ENCODE peak calls at places on chromosomes 1 and 21, in six cellular contexts. One of them, this sample, is unnamed. For H3K4me1, the result is how much of the 10 kb centered on the place peaks cover.

GRCh38 chr21:15193937-15194336 is 129.1 kb upstream of the NRIP1 start:
- DNase-seq in OCI-LY7: no peak
- DNase-seq in CD8-positive, alpha-beta memory T cell: no peak
- DNase-seq in body of pancreas: no peak
- DNase-seq in fibroblast of lung: no peak
- DNase-seq in heart left ventricle: no peak
- DNase-seq in this sample: no peak

GRCh38 chr1:82019512-82019911 is 218.8 kb downstream of the ADGRL2 start:
- DNase-seq in CD8-positive, alpha-beta memory T cell: no peak
- DNase-seq in body of pancreas: no peak
- DNase-seq in fibroblast of lung: no peak
- DNase-seq in heart left ventricle: no peak
- DNase-seq in OCI-LY7: no peak
- DNase-seq in this sample: no peak

GRCh38 chr1:3518256-3518655 is 63.8 kb downstream of the ARHGEF16 start:
- DNase-seq in fibroblast of lung: no peak
- DNase-seq in heart left ventricle: no peak
- DNase-seq in CD8-positive, alpha-beta memory T cell: no peak
- DNase-seq in body of pancreas: no peak
- DNase-seq in OCI-LY7: no peak
- DNase-seq in this sample: no peak

GRCh38 chr1:117857434-117857833 is 72.0 kb downstream of the GDAP2 start:
- DNase-seq in body of pancreas: no peak
- DNase-seq in heart left ventricle: no peak
- DNase-seq in fibroblast of lung: no peak
- DNase-seq in CD8-positive, alpha-beta memory T cell: no peak
- DNase-seq in OCI-LY7: no peak
- DNase-seq in this sample: peak

GRCh38 chr1:172600615-172601014 is 58.3 kb upstream of the FASLG start:
- DNase-seq in OCI-LY7: no peak
- DNase-seq in CD8-positive, alpha-beta memory T cell: no peak
- DNase-seq in fibroblast of lung: no peak
- DNase-seq in body of pancreas: no peak
- DNase-seq in heart left ventricle: no peak
- DNase-seq in this sample: peak

GRCh38 chr1:182181167-182181572 is 119.7 kb upstream of the ZNF648 start:
- DNase-seq in OCI-LY7: no peak
- DNase-seq in heart left ventricle: no peak
- DNase-seq in CD8-positive, alpha-beta memory T cell: no peak
- DNase-seq in body of pancreas: peak
- DNase-seq in fibroblast of lung: peak
- DNase-seq in this sample: no peak

GRCh38 chr1:54273092-54273836 is 73.3 kb downstream of the MRPL37 start:
- DNase-seq in heart left ventricle: peak
- DNase-seq in CD8-positive, alpha-beta memory T cell: no peak
- DNase-seq in fibroblast of lung: peak
- DNase-seq in body of pancreas: peak
- DNase-seq in OCI-LY7: peak
- DNase-seq in this sample: no peak

GRCh38 chr1:25583519-25584370 is 32.8 kb upstream of the MAN1C1 start:
- DNase-seq in body of pancreas: no peak
- DNase-seq in CD8-positive, alpha-beta memory T cell: no peak
- DNase-seq in OCI-LY7: no peak
- DNase-seq in fibroblast of lung: no peak
- DNase-seq in heart left ventricle: no peak
- DNase-seq in this sample: no peak

GRCh38 chr21:39176312-39176711 is 6.9 kb downstream of the PSMG1 start:
- DNase-seq in body of pancreas: no peak
- DNase-seq in OCI-LY7: no peak
- DNase-seq in CD8-positive, alpha-beta memory T cell: no peak
- DNase-seq in heart left ventricle: no peak
- DNase-seq in fibroblast of lung: peak
- DNase-seq in this sample: no peak

GRCh38 chr1:107866870-107867269 is 98.1 kb downstream of the VAV3 start:
- DNase-seq in CD8-positive, alpha-beta memory T cell: no peak
- DNase-seq in heart left ventricle: no peak
- DNase-seq in body of pancreas: no peak
- DNase-seq in OCI-LY7: no peak
- DNase-seq in fibroblast of lung: no peak
- DNase-seq in this sample: no peak

GRCh38 chr1:240417317-240417716 is 194.6 kb downstream of the GREM2 start:
- DNase-seq in OCI-LY7: no peak
- DNase-seq in CD8-positive, alpha-beta memory T cell: no peak
- DNase-seq in body of pancreas: no peak
- DNase-seq in fibroblast of lung: no peak
- DNase-seq in heart left ventricle: no peak
- DNase-seq in this sample: no peak

GRCh38 chr1:88892146-88892877 is 945 bp upstream of the GTF2B start:
- DNase-seq in heart left ventricle: no peak
- DNase-seq in OCI-LY7: peak
- DNase-seq in fibroblast of lung: peak
- DNase-seq in body of pancreas: peak
- DNase-seq in CD8-positive, alpha-beta memory T cell: no peak
- DNase-seq in this sample: peak

GRCh38 chr1:173503391-173503790 is 26.3 kb downstream of the PRDX6 start:
- DNase-seq in CD8-positive, alpha-beta memory T cell: no peak
- DNase-seq in heart left ventricle: no peak
- DNase-seq in OCI-LY7: no peak
- DNase-seq in fibroblast of lung: no peak
- DNase-seq in body of pancreas: peak
- DNase-seq in this sample: no peak

GRCh38 chr1:69919129-69919921 is 286.1 kb downstream of the LRRC40 start:
- DNase-seq in OCI-LY7: no peak
- DNase-seq in heart left ventricle: no peak
- DNase-seq in fibroblast of lung: no peak
- DNase-seq in body of pancreas: no peak
- DNase-seq in CD8-positive, alpha-beta memory T cell: no peak
- DNase-seq in this sample: no peak

GRCh38 chr1:67437961-67438360 is 7.8 kb upstream of the SERBP1 start:
- DNase-seq in body of pancreas: no peak
- DNase-seq in fibroblast of lung: no peak
- DNase-seq in heart left ventricle: no peak
- DNase-seq in OCI-LY7: no peak
- DNase-seq in CD8-positive, alpha-beta memory T cell: no peak
- DNase-seq in this sample: no peak

GRCh38 chr1:193060938-193061337 is 1.5 kb downstream of the RO60 start:
- DNase-seq in heart left ventricle: no peak
- DNase-seq in CD8-positive, alpha-beta memory T cell: no peak
- DNase-seq in fibroblast of lung: peak
- DNase-seq in body of pancreas: peak
- DNase-seq in OCI-LY7: peak
- DNase-seq in this sample: no peak

GRCh38 chr1:203626910-203627246 is 246 bp downstream of the ATP2B4 start:
- DNase-seq in heart left ventricle: no peak
- DNase-seq in body of pancreas: no peak
- DNase-seq in fibroblast of lung: no peak
- DNase-seq in OCI-LY7: no peak
- DNase-seq in CD8-positive, alpha-beta memory T cell: no peak
- DNase-seq in this sample: peak

GRCh38 chr1:6485140-6485936 is 6.1 kb downstream of the PLEKHG5 start:
- DNase-seq in CD8-positive, alpha-beta memory T cell: no peak
- DNase-seq in heart left ventricle: no peak
- DNase-seq in fibroblast of lung: no peak
- DNase-seq in OCI-LY7: no peak
- DNase-seq in body of pancreas: no peak
- DNase-seq in this sample: no peak

GRCh38 chr1:214957330-214958137 is 125.0 kb upstream of the KCNK2 start:
- DNase-seq in OCI-LY7: no peak
- DNase-seq in heart left ventricle: no peak
- DNase-seq in CD8-positive, alpha-beta memory T cell: no peak
- DNase-seq in fibroblast of lung: peak
- DNase-seq in body of pancreas: no peak
- DNase-seq in this sample: no peak

GRCh38 chr21:45419162-45419561 is 14.2 kb downstream of the COL18A1 start:
- DNase-seq in OCI-LY7: no peak
- DNase-seq in CD8-positive, alpha-beta memory T cell: no peak
- DNase-seq in body of pancreas: peak
- DNase-seq in fibroblast of lung: no peak
- DNase-seq in heart left ventricle: peak
- DNase-seq in this sample: no peak

GRCh38 chr1:62352387-62352786 is 33.2 kb upstream of the KANK4 start:
- DNase-seq in body of pancreas: no peak
- DNase-seq in fibroblast of lung: no peak
- DNase-seq in OCI-LY7: no peak
- DNase-seq in CD8-positive, alpha-beta memory T cell: no peak
- DNase-seq in heart left ventricle: no peak
- DNase-seq in this sample: no peak

DNA sequence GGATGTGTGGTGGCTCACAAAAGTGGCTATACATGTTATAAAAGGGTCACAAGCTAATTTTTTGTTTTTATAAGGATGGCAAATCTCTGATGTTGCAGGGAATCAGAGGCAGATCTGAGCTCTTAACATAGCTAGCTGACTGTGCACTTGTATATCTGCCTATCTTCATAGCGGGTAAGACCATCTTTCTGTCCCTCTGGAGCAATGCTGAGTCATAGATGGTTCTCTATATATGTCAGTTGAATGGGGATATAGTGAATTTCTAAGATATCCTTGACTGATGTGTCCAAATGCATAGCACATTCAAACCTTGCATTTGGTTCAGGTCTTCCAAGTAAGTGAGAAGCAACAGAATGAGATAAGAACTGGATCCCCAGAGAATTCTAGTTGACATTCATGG is 272.6 kb upstream of the PROX1 start:
- DNase-seq in heart left ventricle: no peak
- DNase-seq in CD8-positive, alpha-beta memory T cell: no peak
- DNase-seq in fibroblast of lung: no peak
- DNase-seq in OCI-LY7: no peak
- DNase-seq in body of pancreas: no peak
- DNase-seq in this sample: no peak
- H3K4me1 ChIP-seq in heart left ventricle: under half
- H3K4me1 ChIP-seq in CD8-positive, alpha-beta memory T cell: under half
- H3K4me1 ChIP-seq in fibroblast of lung: under half
- H3K4me1 ChIP-seq in OCI-LY7: under half
- H3K4me1 ChIP-seq in body of pancreas: under half
- H3K4me1 ChIP-seq in this sample: under half

GRCh38 chr1:27603962-27604578 is at the start of gene AHDC1:
- DNase-seq in body of pancreas: peak
- DNase-seq in fibroblast of lung: peak
- DNase-seq in OCI-LY7: peak
- DNase-seq in heart left ventricle: peak
- DNase-seq in CD8-positive, alpha-beta memory T cell: peak
- DNase-seq in this sample: peak

GRCh38 chr1:27605796-27606707 is 2.1 kb upstream of the AHDC1 start:
- DNase-seq in heart left ventricle: peak
- DNase-seq in fibroblast of lung: peak
- DNase-seq in body of pancreas: peak
- DNase-seq in CD8-positive, alpha-beta memory T cell: peak
- DNase-seq in OCI-LY7: peak
- DNase-seq in this sample: peak

GRCh38 chr1:27605300-27605766 is 1.4 kb upstream of the AHDC1 start:
- DNase-seq in fibroblast of lung: no peak
- DNase-seq in OCI-LY7: no peak
- DNase-seq in CD8-positive, alpha-beta memory T cell: no peak
- DNase-seq in body of pancreas: no peak
- DNase-seq in heart left ventricle: no peak
- DNase-seq in this sample: no peak

GRCh38 chr1:27603320-27603961 is 503 bp downstream of the AHDC1 start:
- DNase-seq in body of pancreas: peak
- DNase-seq in OCI-LY7: peak
- DNase-seq in heart left ventricle: no peak
- DNase-seq in CD8-positive, alpha-beta memory T cell: peak
- DNase-seq in fibroblast of lung: no peak
- DNase-seq in this sample: no peak

DNA sequence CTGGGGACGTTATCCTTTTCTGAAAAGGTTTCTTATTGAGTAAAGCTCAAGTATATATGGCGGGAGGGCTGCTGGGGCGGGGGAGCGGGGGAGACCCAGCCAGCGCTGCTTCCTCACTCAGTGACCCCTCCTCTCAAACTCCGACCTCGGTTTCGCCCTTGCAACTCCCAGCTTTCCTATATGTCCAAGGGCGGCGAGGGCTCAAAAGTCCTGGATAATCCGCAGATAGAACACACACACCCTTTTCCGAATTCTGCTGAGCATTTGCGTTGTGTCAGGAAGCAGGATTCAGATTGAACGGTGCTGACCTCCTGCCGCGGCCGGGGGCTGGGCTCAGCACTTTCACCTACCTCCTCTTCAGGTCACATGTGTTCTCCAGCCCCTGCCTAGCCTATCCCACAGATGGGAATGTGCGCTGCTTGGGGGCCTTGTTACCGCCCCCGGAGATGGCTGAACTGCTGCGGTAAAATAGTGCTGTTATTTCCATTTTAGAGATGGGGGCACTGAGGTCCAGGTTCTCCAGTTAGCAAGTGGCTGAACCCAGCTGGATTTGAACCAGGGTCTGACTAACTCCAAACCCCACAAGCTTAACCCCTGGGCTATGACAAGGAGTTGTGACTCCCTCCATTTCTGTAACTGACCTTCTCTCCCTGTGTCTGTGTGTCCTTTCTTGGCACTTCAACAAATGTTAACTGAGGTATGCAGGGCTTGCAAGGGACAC is 795 bp upstream of the AHDC1 start:
- DNase-seq in CD8-positive, alpha-beta memory T cell: no peak
- DNase-seq in OCI-LY7: no peak
- DNase-seq in body of pancreas: no peak
- DNase-seq in heart left ventricle: no peak
- DNase-seq in fibroblast of lung: no peak
- DNase-seq in this sample: no peak
- H3K4me1 ChIP-seq in CD8-positive, alpha-beta memory T cell: half or more
- H3K4me1 ChIP-seq in OCI-LY7: half or more
- H3K4me1 ChIP-seq in body of pancreas: under half
- H3K4me1 ChIP-seq in heart left ventricle: under half
- H3K4me1 ChIP-seq in fibroblast of lung: under half
- H3K4me1 ChIP-seq in this sample: under half

DNA sequence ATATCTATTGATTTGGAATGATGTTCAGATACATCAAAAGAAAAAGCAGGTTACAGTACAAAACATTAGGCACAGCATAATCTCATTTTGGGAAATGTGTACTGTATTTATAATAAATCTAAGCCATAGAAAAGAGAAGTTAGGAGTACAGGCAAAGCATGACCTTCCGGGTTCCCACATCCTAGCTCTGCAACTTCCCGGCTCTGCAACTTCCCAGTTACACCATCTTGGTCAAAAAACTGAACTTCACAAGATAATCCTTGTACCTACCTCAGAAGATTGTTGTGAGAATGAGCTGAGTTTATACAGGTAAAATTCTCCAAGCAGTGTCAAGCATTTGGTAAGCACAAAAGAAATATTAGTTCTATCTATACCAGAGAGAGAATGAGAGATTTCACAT is 21.7 kb upstream of the SLC44A3 start:
- DNase-seq in body of pancreas: no peak
- DNase-seq in OCI-LY7: no peak
- DNase-seq in CD8-positive, alpha-beta memory T cell: no peak
- DNase-seq in heart left ventricle: no peak
- DNase-seq in fibroblast of lung: no peak
- DNase-seq in this sample: no peak
- H3K4me1 ChIP-seq in body of pancreas: under half
- H3K4me1 ChIP-seq in OCI-LY7: under half
- H3K4me1 ChIP-seq in CD8-positive, alpha-beta memory T cell: under half
- H3K4me1 ChIP-seq in heart left ventricle: under half
- H3K4me1 ChIP-seq in fibroblast of lung: under half
- H3K4me1 ChIP-seq in this sample: under half

DNA sequence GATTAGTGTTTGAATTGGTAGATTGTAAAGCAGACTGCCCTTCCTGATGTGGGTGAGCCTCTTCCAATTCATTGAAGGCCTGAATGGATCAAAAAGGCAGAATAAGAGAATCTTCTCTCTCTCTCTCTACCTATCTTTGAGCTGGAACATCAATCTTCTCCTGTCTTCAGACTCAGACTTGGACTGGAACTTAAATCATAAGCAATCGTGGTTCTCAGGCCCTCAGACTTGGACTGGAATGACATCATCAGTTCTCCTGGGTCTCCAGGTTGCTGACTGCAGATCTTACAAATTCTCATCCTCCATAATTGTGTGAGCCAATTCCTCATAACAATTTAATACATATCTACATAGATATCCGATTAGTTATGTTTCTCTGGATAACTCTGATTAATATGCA is 66.8 kb downstream of the IER5 start:
- DNase-seq in CD8-positive, alpha-beta memory T cell: no peak
- DNase-seq in OCI-LY7: no peak
- DNase-seq in body of pancreas: no peak
- DNase-seq in heart left ventricle: no peak
- DNase-seq in fibroblast of lung: no peak
- DNase-seq in this sample: no peak
- H3K4me1 ChIP-seq in CD8-positive, alpha-beta memory T cell: half or more
- H3K4me1 ChIP-seq in OCI-LY7: under half
- H3K4me1 ChIP-seq in body of pancreas: under half
- H3K4me1 ChIP-seq in heart left ventricle: under half
- H3K4me1 ChIP-seq in fibroblast of lung: under half
- H3K4me1 ChIP-seq in this sample: under half

This sample was measured in Caco-2.